ENCODE peak calls at places on chromosomes 1 and 21, in nine cellular contexts. One of them, this sample, is unnamed.

GRCh38 chr1:208132287-208132882 is 111.8 kb downstream of the PLXNA2 start:
- DNase-seq in NCI-H2029 treated with DMSO at 0.1 percent for 48 hours: peak
- DNase-seq in GDM1: peak
- DNase-seq in NCI-H146: peak
- DNase-seq in OCI-M1: peak
- DNase-seq in DMS153: peak
- DNase-seq in A172: peak
- DNase-seq in cardiac fibroblast: peak
- DNase-seq in RCC 7860: peak
- DNase-seq in this sample: peak

GRCh38 chr1:32339363-32339978 is 3.4 kb upstream of the MARCKSL1 start:
- DNase-seq in NCI-H2029 treated with DMSO at 0.1 percent for 48 hours: no peak
- DNase-seq in GDM1: peak
- DNase-seq in NCI-H146: no peak
- DNase-seq in OCI-M1: peak
- DNase-seq in DMS153: no peak
- DNase-seq in A172: no peak
- DNase-seq in cardiac fibroblast: peak
- DNase-seq in RCC 7860: peak
- DNase-seq in this sample: peak

GRCh38 chr1:164452549-164452948 is 106.4 kb upstream of the PBX1 start:
- DNase-seq in NCI-H2029 treated with DMSO at 0.1 percent for 48 hours: no peak
- DNase-seq in GDM1: no peak
- DNase-seq in NCI-H146: no peak
- DNase-seq in OCI-M1: no peak
- DNase-seq in DMS153: no peak
- DNase-seq in A172: no peak
- DNase-seq in cardiac fibroblast: no peak
- DNase-seq in RCC 7860: no peak
- DNase-seq in this sample: peak

GRCh38 chr1:68141079-68141800 is 90.8 kb upstream of the DIRAS3 start:
- DNase-seq in NCI-H2029 treated with DMSO at 0.1 percent for 48 hours: no peak
- DNase-seq in GDM1: no peak
- DNase-seq in NCI-H146: no peak
- DNase-seq in OCI-M1: no peak
- DNase-seq in DMS153: no peak
- DNase-seq in A172: peak
- DNase-seq in cardiac fibroblast: peak
- DNase-seq in RCC 7860: no peak
- DNase-seq in this sample: peak

GRCh38 chr21:23524685-23525084 is 2082.6 kb downstream of the MRPL39 start:
- DNase-seq in NCI-H2029 treated with DMSO at 0.1 percent for 48 hours: no peak
- DNase-seq in GDM1: no peak
- DNase-seq in NCI-H146: no peak
- DNase-seq in OCI-M1: peak
- DNase-seq in DMS153: no peak
- DNase-seq in A172: no peak
- DNase-seq in cardiac fibroblast: no peak
- DNase-seq in RCC 7860: no peak
- DNase-seq in this sample: no peak

GRCh38 chr1:47993356-47993755 is 3.8 kb downstream of the TRABD2B start:
- DNase-seq in NCI-H2029 treated with DMSO at 0.1 percent for 48 hours: no peak
- DNase-seq in GDM1: no peak
- DNase-seq in NCI-H146: no peak
- DNase-seq in OCI-M1: no peak
- DNase-seq in DMS153: no peak
- DNase-seq in A172: no peak
- DNase-seq in cardiac fibroblast: no peak
- DNase-seq in RCC 7860: no peak
- DNase-seq in this sample: no peak

GRCh38 chr1:95809391-95809790 is 575.4 kb downstream of the RWDD3 start:
- DNase-seq in NCI-H2029 treated with DMSO at 0.1 percent for 48 hours: no peak
- DNase-seq in GDM1: no peak
- DNase-seq in NCI-H146: no peak
- DNase-seq in OCI-M1: no peak
- DNase-seq in DMS153: no peak
- DNase-seq in A172: no peak
- DNase-seq in cardiac fibroblast: no peak
- DNase-seq in RCC 7860: no peak
- DNase-seq in this sample: no peak

GRCh38 chr1:32884726-32885125 is 1.6 kb upstream of the HPCA start:
- DNase-seq in NCI-H2029 treated with DMSO at 0.1 percent for 48 hours: no peak
- DNase-seq in GDM1: no peak
- DNase-seq in NCI-H146: no peak
- DNase-seq in OCI-M1: no peak
- DNase-seq in DMS153: no peak
- DNase-seq in A172: no peak
- DNase-seq in cardiac fibroblast: no peak
- DNase-seq in RCC 7860: no peak
- DNase-seq in this sample: no peak

GRCh38 chr1:21594935-21595897 is 73.9 kb downstream of the RAP1GAP start:
- DNase-seq in NCI-H2029 treated with DMSO at 0.1 percent for 48 hours: no peak
- DNase-seq in GDM1: no peak
- DNase-seq in NCI-H146: peak
- DNase-seq in OCI-M1: peak
- DNase-seq in DMS153: no peak
- DNase-seq in A172: peak
- DNase-seq in cardiac fibroblast: peak
- DNase-seq in RCC 7860: peak
- DNase-seq in this sample: peak

GRCh38 chr21:25039461-25040380 is 567.6 kb downstream of the MRPL39 start:
- DNase-seq in NCI-H2029 treated with DMSO at 0.1 percent for 48 hours: no peak
- DNase-seq in GDM1: no peak
- DNase-seq in NCI-H146: peak
- DNase-seq in OCI-M1: peak
- DNase-seq in DMS153: no peak
- DNase-seq in A172: peak
- DNase-seq in cardiac fibroblast: peak
- DNase-seq in RCC 7860: no peak
- DNase-seq in this sample: peak

GRCh38 chr1:228490120-228491078 is 3.2 kb downstream of the RNF187 start:
- DNase-seq in NCI-H2029 treated with DMSO at 0.1 percent for 48 hours: peak
- DNase-seq in GDM1: no peak
- DNase-seq in NCI-H146: peak
- DNase-seq in OCI-M1: peak
- DNase-seq in DMS153: peak
- DNase-seq in A172: peak
- DNase-seq in cardiac fibroblast: peak
- DNase-seq in RCC 7860: no peak
- DNase-seq in this sample: peak

GRCh38 chr1:119674835-119675289 is 26.8 kb upstream of the ZNF697 start:
- DNase-seq in NCI-H2029 treated with DMSO at 0.1 percent for 48 hours: peak
- DNase-seq in GDM1: peak
- DNase-seq in NCI-H146: peak
- DNase-seq in OCI-M1: peak
- DNase-seq in DMS153: no peak
- DNase-seq in A172: no peak
- DNase-seq in cardiac fibroblast: peak
- DNase-seq in RCC 7860: peak
- DNase-seq in this sample: peak

GRCh38 chr1:201495447-201496295 is 11.3 kb downstream of the CSRP1 start:
- DNase-seq in NCI-H2029 treated with DMSO at 0.1 percent for 48 hours: no peak
- DNase-seq in GDM1: no peak
- DNase-seq in NCI-H146: peak
- DNase-seq in OCI-M1: no peak
- DNase-seq in DMS153: peak
- DNase-seq in A172: peak
- DNase-seq in cardiac fibroblast: peak
- DNase-seq in RCC 7860: no peak
- DNase-seq in this sample: peak